ENCODE peak calls at places on chromosomes 11 and 22, in four cellular contexts. D is COR-L47, N is T-cell, G is midbrain. M is an unnamed sample.
A peak's percentile ranks its signal among the peaks of the same experiment; 100 is the strongest.

GRCh38 chr22:49935561-49935960 is 17.1 kb downstream of the CRELD2 start:
- DNase-seq in N (no peak), D (no peak), G (no peak), M (peak; percentile 63)

GRCh38 chr11:45267660-45268340 is 18.3 kb downstream of the SYT13 start:
- DNase-seq in N (no peak), G (no peak), D (no peak), M (no peak)

GRCh38 chr22:17470880-17471500 is 92.3 kb upstream of the SLC25A18 start:
- DNase-seq in D (no peak), N (no peak), G (no peak), M (no peak)

GRCh38 chr11:104333977-104334376 is 170.0 kb upstream of the PDGFD start:
- DNase-seq in N (no peak), D (no peak), G (no peak), M (no peak)

GRCh38 chr11:875769-876301 is 33.2 kb downstream of the TSPAN4 start:
- DNase-seq in G (no peak), N (no peak), D (no peak), M (no peak)

GRCh38 chr11:11620251-11620965 is 1.4 kb downstream of the GALNT18 start:
- DNase-seq in G (peak; percentile 19), D (peak; percentile 56), N (no peak), M (no peak)

GRCh38 chr11:44279483-44279882 is 30.5 kb downstream of the ALX4 start:
- DNase-seq in D (no peak), G (no peak), N (no peak), M (no peak)

GRCh38 chr11:77159937-77160495 is 32.0 kb downstream of the MYO7A start:
- DNase-seq in N (no peak), D (no peak), G (no peak), M (no peak)

GRCh38 chr11:47152953-47153950 is 23.4 kb downstream of the ARFGAP2 start:
- DNase-seq in G (peak; percentile 88), N (peak; percentile 37), D (peak; percentile 81), M (peak; percentile 64)

GRCh38 chr22:24830205-24830979 is 24.4 kb downstream of the SGSM1 start:
- DNase-seq in G (no peak), D (no peak), N (no peak), M (no peak)

GRCh38 chr11:16989554-16989953 is 24.7 kb downstream of the PLEKHA7 start:
- DNase-seq in D (peak; percentile 94), N (no peak), G (no peak), M (no peak)

GRCh38 chr11:71568707-71569349 is 3.5 kb downstream of the KRTAP5-10 start:
- DNase-seq in D (no peak), G (no peak), N (no peak), M (no peak)

GRCh38 chr11:61482513-61482912 is 26.0 kb upstream of the LRRC10B start:
- DNase-seq in N (no peak), D (no peak), G (no peak), M (peak; percentile 33)

GRCh38 chr11:94171693-94172440 is 43.2 kb downstream of the PANX1 start:
- DNase-seq in N (no peak), G (peak; percentile 9), D (peak; percentile 48), M (peak; percentile 46)

M was measured in activated CD8-positive, alpha-beta T cell treated with anti-CD3 and anti-CD28 coated beads, Interleukin-2, amount 10 ng/mL, durations not matched to agents 7 days and 5 days.